ENCODE peak calls at places on chromosomes 6 and 20, in ten cellular contexts. One of them, this sample, is unnamed.

GRCh38 chr6:63442870-63443269 is 123.1 kb upstream of the LGSN start:
- DNase-seq in non-pigmented ciliary epithelial cell: no peak
- DNase-seq in activated CD4-positive, alpha-beta T cell treated with anti-CD3 and anti-CD28 coated beads, Interleukin-2, amount 50 U/mL, for 48 hours: no peak
- DNase-seq in sigmoid colon: no peak
- DNase-seq in left lobe of liver: no peak
- DNase-seq in pancreas: no peak
- DNase-seq in Calu3: no peak
- DNase-seq in activated CD4-positive, alpha-beta memory T cell treated with anti-CD3 and anti-CD28 coated beads for 36 hours: no peak
- DNase-seq in mucosa of descending colon: no peak
- DNase-seq in HTR-8/SVneo: no peak
- DNase-seq in this sample: no peak

GRCh38 chr20:2837561-2837960 is 2.9 kb downstream of the PCED1A start:
- DNase-seq in non-pigmented ciliary epithelial cell: no peak
- DNase-seq in activated CD4-positive, alpha-beta T cell treated with anti-CD3 and anti-CD28 coated beads, Interleukin-2, amount 50 U/mL, for 48 hours: no peak
- DNase-seq in sigmoid colon: no peak
- DNase-seq in left lobe of liver: no peak
- DNase-seq in pancreas: no peak
- DNase-seq in Calu3: no peak
- DNase-seq in activated CD4-positive, alpha-beta memory T cell treated with anti-CD3 and anti-CD28 coated beads for 36 hours: no peak
- DNase-seq in mucosa of descending colon: no peak
- DNase-seq in HTR-8/SVneo: no peak
- DNase-seq in this sample: no peak

GRCh38 chr6:6694368-6694780 is 105.9 kb downstream of the LY86 start:
- DNase-seq in non-pigmented ciliary epithelial cell: no peak
- DNase-seq in activated CD4-positive, alpha-beta T cell treated with anti-CD3 and anti-CD28 coated beads, Interleukin-2, amount 50 U/mL, for 48 hours: no peak
- DNase-seq in sigmoid colon: no peak
- DNase-seq in left lobe of liver: no peak
- DNase-seq in pancreas: no peak
- DNase-seq in Calu3: peak
- DNase-seq in activated CD4-positive, alpha-beta memory T cell treated with anti-CD3 and anti-CD28 coated beads for 36 hours: no peak
- DNase-seq in mucosa of descending colon: peak
- DNase-seq in HTR-8/SVneo: no peak
- DNase-seq in this sample: peak

GRCh38 chr6:40586369-40586768 is 795 bp downstream of the LRFN2 start:
- DNase-seq in non-pigmented ciliary epithelial cell: no peak
- DNase-seq in activated CD4-positive, alpha-beta T cell treated with anti-CD3 and anti-CD28 coated beads, Interleukin-2, amount 50 U/mL, for 48 hours: no peak
- DNase-seq in sigmoid colon: no peak
- DNase-seq in left lobe of liver: no peak
- DNase-seq in pancreas: no peak
- DNase-seq in Calu3: no peak
- DNase-seq in activated CD4-positive, alpha-beta memory T cell treated with anti-CD3 and anti-CD28 coated beads for 36 hours: no peak
- DNase-seq in mucosa of descending colon: no peak
- DNase-seq in HTR-8/SVneo: no peak
- DNase-seq in this sample: peak

GRCh38 chr6:90296346-90297123 is at the start of gene BACH2:
- DNase-seq in non-pigmented ciliary epithelial cell: peak
- DNase-seq in activated CD4-positive, alpha-beta T cell treated with anti-CD3 and anti-CD28 coated beads, Interleukin-2, amount 50 U/mL, for 48 hours: peak
- DNase-seq in sigmoid colon: peak
- DNase-seq in left lobe of liver: peak
- DNase-seq in pancreas: peak
- DNase-seq in Calu3: peak
- DNase-seq in activated CD4-positive, alpha-beta memory T cell treated with anti-CD3 and anti-CD28 coated beads for 36 hours: peak
- DNase-seq in mucosa of descending colon: peak
- DNase-seq in HTR-8/SVneo: peak
- DNase-seq in this sample: peak

GRCh38 chr6:121584591-121585369 is 149.3 kb downstream of the GJA1 start:
- DNase-seq in non-pigmented ciliary epithelial cell: no peak
- DNase-seq in activated CD4-positive, alpha-beta T cell treated with anti-CD3 and anti-CD28 coated beads, Interleukin-2, amount 50 U/mL, for 48 hours: no peak
- DNase-seq in sigmoid colon: no peak
- DNase-seq in left lobe of liver: no peak
- DNase-seq in pancreas: no peak
- DNase-seq in Calu3: no peak
- DNase-seq in activated CD4-positive, alpha-beta memory T cell treated with anti-CD3 and anti-CD28 coated beads for 36 hours: no peak
- DNase-seq in mucosa of descending colon: no peak
- DNase-seq in HTR-8/SVneo: no peak
- DNase-seq in this sample: no peak

GRCh38 chr6:100084301-100085161 is 90.5 kb upstream of the MCHR2 start:
- DNase-seq in non-pigmented ciliary epithelial cell: no peak
- DNase-seq in activated CD4-positive, alpha-beta T cell treated with anti-CD3 and anti-CD28 coated beads, Interleukin-2, amount 50 U/mL, for 48 hours: no peak
- DNase-seq in sigmoid colon: no peak
- DNase-seq in left lobe of liver: no peak
- DNase-seq in pancreas: no peak
- DNase-seq in Calu3: no peak
- DNase-seq in activated CD4-positive, alpha-beta memory T cell treated with anti-CD3 and anti-CD28 coated beads for 36 hours: no peak
- DNase-seq in mucosa of descending colon: no peak
- DNase-seq in HTR-8/SVneo: no peak
- DNase-seq in this sample: no peak

GRCh38 chr6:162343196-162343901 is 384.2 kb downstream of the PRKN start:
- DNase-seq in non-pigmented ciliary epithelial cell: no peak
- DNase-seq in activated CD4-positive, alpha-beta T cell treated with anti-CD3 and anti-CD28 coated beads, Interleukin-2, amount 50 U/mL, for 48 hours: no peak
- DNase-seq in sigmoid colon: no peak
- DNase-seq in left lobe of liver: no peak
- DNase-seq in pancreas: no peak
- DNase-seq in Calu3: no peak
- DNase-seq in activated CD4-positive, alpha-beta memory T cell treated with anti-CD3 and anti-CD28 coated beads for 36 hours: no peak
- DNase-seq in mucosa of descending colon: no peak
- DNase-seq in HTR-8/SVneo: no peak
- DNase-seq in this sample: no peak

GRCh38 chr6:56897789-56898509 is 57.0 kb upstream of the BEND6 start:
- DNase-seq in non-pigmented ciliary epithelial cell: no peak
- DNase-seq in activated CD4-positive, alpha-beta T cell treated with anti-CD3 and anti-CD28 coated beads, Interleukin-2, amount 50 U/mL, for 48 hours: no peak
- DNase-seq in sigmoid colon: no peak
- DNase-seq in left lobe of liver: no peak
- DNase-seq in pancreas: no peak
- DNase-seq in Calu3: no peak
- DNase-seq in activated CD4-positive, alpha-beta memory T cell treated with anti-CD3 and anti-CD28 coated beads for 36 hours: no peak
- DNase-seq in mucosa of descending colon: no peak
- DNase-seq in HTR-8/SVneo: no peak
- DNase-seq in this sample: no peak

GRCh38 chr6:70221025-70221714 is 81.7 kb downstream of the COL9A1 start:
- DNase-seq in non-pigmented ciliary epithelial cell: no peak
- DNase-seq in activated CD4-positive, alpha-beta T cell treated with anti-CD3 and anti-CD28 coated beads, Interleukin-2, amount 50 U/mL, for 48 hours: no peak
- DNase-seq in sigmoid colon: no peak
- DNase-seq in left lobe of liver: no peak
- DNase-seq in pancreas: peak
- DNase-seq in Calu3: peak
- DNase-seq in activated CD4-positive, alpha-beta memory T cell treated with anti-CD3 and anti-CD28 coated beads for 36 hours: no peak
- DNase-seq in mucosa of descending colon: peak
- DNase-seq in HTR-8/SVneo: peak
- DNase-seq in this sample: no peak

GRCh38 chr6:31096656-31097055 is 15.7 kb downstream of the C6orf15 start:
- DNase-seq in non-pigmented ciliary epithelial cell: no peak
- DNase-seq in activated CD4-positive, alpha-beta T cell treated with anti-CD3 and anti-CD28 coated beads, Interleukin-2, amount 50 U/mL, for 48 hours: no peak
- DNase-seq in sigmoid colon: no peak
- DNase-seq in left lobe of liver: no peak
- DNase-seq in pancreas: no peak
- DNase-seq in Calu3: no peak
- DNase-seq in activated CD4-positive, alpha-beta memory T cell treated with anti-CD3 and anti-CD28 coated beads for 36 hours: no peak
- DNase-seq in mucosa of descending colon: no peak
- DNase-seq in HTR-8/SVneo: no peak
- DNase-seq in this sample: no peak

GRCh38 chr6:37558158-37558557 is 58.5 kb upstream of the CCDC167 start:
- DNase-seq in non-pigmented ciliary epithelial cell: no peak
- DNase-seq in activated CD4-positive, alpha-beta T cell treated with anti-CD3 and anti-CD28 coated beads, Interleukin-2, amount 50 U/mL, for 48 hours: no peak
- DNase-seq in sigmoid colon: no peak
- DNase-seq in left lobe of liver: no peak
- DNase-seq in pancreas: no peak
- DNase-seq in Calu3: no peak
- DNase-seq in activated CD4-positive, alpha-beta memory T cell treated with anti-CD3 and anti-CD28 coated beads for 36 hours: no peak
- DNase-seq in mucosa of descending colon: no peak
- DNase-seq in HTR-8/SVneo: no peak
- DNase-seq in this sample: no peak

GRCh38 chr20:35476288-35476687 is 20.9 kb downstream of the CEP250 start:
- DNase-seq in non-pigmented ciliary epithelial cell: no peak
- DNase-seq in activated CD4-positive, alpha-beta T cell treated with anti-CD3 and anti-CD28 coated beads, Interleukin-2, amount 50 U/mL, for 48 hours: no peak
- DNase-seq in sigmoid colon: no peak
- DNase-seq in left lobe of liver: no peak
- DNase-seq in pancreas: no peak
- DNase-seq in Calu3: no peak
- DNase-seq in activated CD4-positive, alpha-beta memory T cell treated with anti-CD3 and anti-CD28 coated beads for 36 hours: no peak
- DNase-seq in mucosa of descending colon: no peak
- DNase-seq in HTR-8/SVneo: no peak
- DNase-seq in this sample: no peak

GRCh38 chr6:159043236-159043635 is 1.6 kb downstream of the TAGAP start:
- DNase-seq in non-pigmented ciliary epithelial cell: no peak
- DNase-seq in activated CD4-positive, alpha-beta T cell treated with anti-CD3 and anti-CD28 coated beads, Interleukin-2, amount 50 U/mL, for 48 hours: no peak
- DNase-seq in sigmoid colon: no peak
- DNase-seq in left lobe of liver: no peak
- DNase-seq in pancreas: no peak
- DNase-seq in Calu3: no peak
- DNase-seq in activated CD4-positive, alpha-beta memory T cell treated with anti-CD3 and anti-CD28 coated beads for 36 hours: no peak
- DNase-seq in mucosa of descending colon: no peak
- DNase-seq in HTR-8/SVneo: no peak
- DNase-seq in this sample: no peak

GRCh38 chr20:51125774-51126173 is 102.9 kb upstream of the KCNG1 start:
- DNase-seq in non-pigmented ciliary epithelial cell: no peak
- DNase-seq in activated CD4-positive, alpha-beta T cell treated with anti-CD3 and anti-CD28 coated beads, Interleukin-2, amount 50 U/mL, for 48 hours: no peak
- DNase-seq in sigmoid colon: peak
- DNase-seq in left lobe of liver: no peak
- DNase-seq in pancreas: no peak
- DNase-seq in Calu3: no peak
- DNase-seq in activated CD4-positive, alpha-beta memory T cell treated with anti-CD3 and anti-CD28 coated beads for 36 hours: no peak
- DNase-seq in mucosa of descending colon: no peak
- DNase-seq in HTR-8/SVneo: no peak
- DNase-seq in this sample: no peak

GRCh38 chr6:134446228-134446848 is 128.4 kb upstream of the SGK1 start:
- DNase-seq in non-pigmented ciliary epithelial cell: no peak
- DNase-seq in activated CD4-positive, alpha-beta T cell treated with anti-CD3 and anti-CD28 coated beads, Interleukin-2, amount 50 U/mL, for 48 hours: no peak
- DNase-seq in sigmoid colon: no peak
- DNase-seq in left lobe of liver: no peak
- DNase-seq in pancreas: no peak
- DNase-seq in Calu3: no peak
- DNase-seq in activated CD4-positive, alpha-beta memory T cell treated with anti-CD3 and anti-CD28 coated beads for 36 hours: no peak
- DNase-seq in mucosa of descending colon: no peak
- DNase-seq in HTR-8/SVneo: no peak
- DNase-seq in this sample: no peak

GRCh38 chr6:83431545-83432165 is 804 bp upstream of the ME1 start:
- DNase-seq in non-pigmented ciliary epithelial cell: no peak
- DNase-seq in activated CD4-positive, alpha-beta T cell treated with anti-CD3 and anti-CD28 coated beads, Interleukin-2, amount 50 U/mL, for 48 hours: no peak
- DNase-seq in sigmoid colon: no peak
- DNase-seq in left lobe of liver: peak
- DNase-seq in pancreas: peak
- DNase-seq in Calu3: no peak
- DNase-seq in activated CD4-positive, alpha-beta memory T cell treated with anti-CD3 and anti-CD28 coated beads for 36 hours: no peak
- DNase-seq in mucosa of descending colon: peak
- DNase-seq in HTR-8/SVneo: no peak
- DNase-seq in this sample: no peak

GRCh38 chr20:38181207-38181693 is 16.2 kb upstream of the TGM2 start:
- DNase-seq in non-pigmented ciliary epithelial cell: no peak
- DNase-seq in activated CD4-positive, alpha-beta T cell treated with anti-CD3 and anti-CD28 coated beads, Interleukin-2, amount 50 U/mL, for 48 hours: no peak
- DNase-seq in sigmoid colon: peak
- DNase-seq in left lobe of liver: no peak
- DNase-seq in pancreas: no peak
- DNase-seq in Calu3: no peak
- DNase-seq in activated CD4-positive, alpha-beta memory T cell treated with anti-CD3 and anti-CD28 coated beads for 36 hours: no peak
- DNase-seq in mucosa of descending colon: no peak
- DNase-seq in HTR-8/SVneo: no peak
- DNase-seq in this sample: no peak

GRCh38 chr6:44381739-44382138 is 5.8 kb upstream of the CDC5L start:
- DNase-seq in non-pigmented ciliary epithelial cell: no peak
- DNase-seq in activated CD4-positive, alpha-beta T cell treated with anti-CD3 and anti-CD28 coated beads, Interleukin-2, amount 50 U/mL, for 48 hours: no peak
- DNase-seq in sigmoid colon: no peak
- DNase-seq in left lobe of liver: peak
- DNase-seq in pancreas: no peak
- DNase-seq in Calu3: no peak
- DNase-seq in activated CD4-positive, alpha-beta memory T cell treated with anti-CD3 and anti-CD28 coated beads for 36 hours: no peak
- DNase-seq in mucosa of descending colon: peak
- DNase-seq in HTR-8/SVneo: no peak
- DNase-seq in this sample: no peak

GRCh38 chr20:38290829-38291581 is 13.0 kb upstream of the BPI start:
- DNase-seq in non-pigmented ciliary epithelial cell: peak
- DNase-seq in activated CD4-positive, alpha-beta T cell treated with anti-CD3 and anti-CD28 coated beads, Interleukin-2, amount 50 U/mL, for 48 hours: peak
- DNase-seq in sigmoid colon: no peak
- DNase-seq in left lobe of liver: peak
- DNase-seq in pancreas: no peak
- DNase-seq in Calu3: peak
- DNase-seq in activated CD4-positive, alpha-beta memory T cell treated with anti-CD3 and anti-CD28 coated beads for 36 hours: peak
- DNase-seq in mucosa of descending colon: peak
- DNase-seq in HTR-8/SVneo: peak
- DNase-seq in this sample: peak

This sample was measured in WTC11.